ENCODE peak calls at places on chromosomes 7 and 10, in seven cellular contexts. S is HCT116, X is K562, Y is NT2/D1, T is H1, U is SK-N-SH, V is HepG2. E is an unnamed sample.

GRCh38 chr7:82789883-82790609 is 346.5 kb upstream of the CACNA2D1 start:
- DNase-seq in S (no peak), X (no peak), Y (no peak), T (no peak), U (no peak), V (no peak), E (no peak)

GRCh38 chr7:2622869-2623697 is 8.7 kb upstream of the TTYH3 start:
- DNase-seq in S (no peak), X (no peak), Y (no peak), T (no peak), U (peak), V (peak), E (no peak)

GRCh38 chr7:11786186-11786585 is 45.8 kb downstream of the THSD7A start:
- DNase-seq in S (no peak), X (no peak), Y (peak), T (peak), U (no peak), V (no peak), E (no peak)

GRCh38 chr10:3169271-3169670 is 3.3 kb downstream of the PITRM1 start:
- DNase-seq in S (no peak), X (no peak), Y (no peak), T (no peak), U (no peak), V (no peak), E (no peak)

GRCh38 chr10:72466018-72466417 is 111.3 kb upstream of the DNAJB12 start:
- DNase-seq in S (no peak), X (no peak), Y (no peak), T (no peak), U (no peak), V (peak), E (no peak)

GRCh38 chr10:102642553-102643345 is 1.5 kb upstream of the TRIM8 start:
- DNase-seq in S (peak), X (no peak), Y (no peak), T (no peak), U (peak), V (peak), E (no peak)

GRCh38 chr10:119364941-119365340 is 157.6 kb downstream of the GRK5 start:
- DNase-seq in S (no peak), X (no peak), Y (no peak), T (no peak), U (peak), V (no peak), E (no peak)

GRCh38 chr7:121084748-121085336 is 96.3 kb downstream of the CPED1 start:
- DNase-seq in S (no peak), X (no peak), Y (no peak), T (no peak), U (peak), V (peak), E (no peak)

GRCh38 chr10:28785018-28785417 is 107.7 kb downstream of the BAMBI start:
- DNase-seq in S (no peak), X (no peak), Y (no peak), T (no peak), U (no peak), V (no peak), E (no peak)

GRCh38 chr7:99476107-99476506 is 3.4 kb downstream of the ZNF789 start:
- DNase-seq in S (no peak), X (no peak), Y (no peak), T (no peak), U (no peak), V (no peak), E (no peak)

GRCh38 chr10:97185326-97186058 is at the start of gene SLIT1:
- DNase-seq in S (no peak), X (no peak), Y (no peak), T (no peak), U (peak), V (no peak), E (no peak)

GRCh38 chr7:155343661-155344121 is 46.0 kb downstream of the INSIG1 start:
- DNase-seq in S (no peak), X (no peak), Y (no peak), T (no peak), U (no peak), V (no peak), E (no peak)

GRCh38 chr10:17847586-17848296 is 38.6 kb downstream of the MRC1 start:
- DNase-seq in S (no peak), X (peak), Y (no peak), T (no peak), U (peak), V (no peak), E (no peak)

GRCh38 chr10:36066850-36067249 is 424.8 kb upstream of the FZD8 start:
- DNase-seq in S (no peak), X (no peak), Y (no peak), T (no peak), U (no peak), V (no peak), E (no peak)

GRCh38 chr10:124975977-124976514 is 34.1 kb downstream of the ZRANB1 start:
- DNase-seq in S (no peak), X (no peak), Y (no peak), T (no peak), U (no peak), V (no peak), E (peak)

GRCh38 chr10:112528235-112528634 is 81.2 kb downstream of the VTI1A start:
- DNase-seq in S (no peak), X (no peak), Y (no peak), T (no peak), U (no peak), V (no peak), E (no peak)

GRCh38 chr7:37320840-37321468 is 127.7 kb downstream of the ELMO1 start:
- DNase-seq in S (no peak), X (no peak), Y (no peak), T (no peak), U (no peak), V (no peak), E (no peak)

GRCh38 chr7:37028909-37029440 is 304.7 kb upstream of the AOAH start:
- DNase-seq in S (peak), X (no peak), Y (no peak), T (no peak), U (no peak), V (no peak), E (no peak)

GRCh38 chr10:14396441-14397048 is 65.8 kb upstream of the FRMD4A start:
- DNase-seq in S (no peak), X (peak), Y (no peak), T (no peak), U (peak), V (no peak), E (no peak)

GRCh38 chr7:90910136-90910535 is 314.0 kb downstream of the CDK14 start:
- DNase-seq in S (no peak), X (no peak), Y (no peak), T (no peak), U (no peak), V (no peak), E (no peak)

GRCh38 chr7:127873151-127873550 is 158.1 kb downstream of the LRRC4 start:
- DNase-seq in S (no peak), X (no peak), Y (no peak), T (no peak), U (no peak), V (no peak), E (no peak)

GRCh38 chr7:155780884-155781283 is 31.4 kb downstream of the SHH start:
- DNase-seq in S (no peak), X (no peak), Y (no peak), T (no peak), U (no peak), V (no peak), E (no peak)

GRCh38 chr7:149459540-149460433 is 1.1 kb downstream of the ZNF777 start:
- DNase-seq in S (no peak), X (peak), Y (no peak), T (no peak), U (peak), V (no peak), E (no peak)

GRCh38 chr10:34580643-34581042 is 234.5 kb downstream of the PARD3 start:
- DNase-seq in S (no peak), X (no peak), Y (no peak), T (no peak), U (no peak), V (peak), E (no peak)

GRCh38 chr10:110556993-110557601 is 10.4 kb upstream of the SMC3 start:
- DNase-seq in S (peak), X (peak), Y (no peak), T (no peak), U (peak), V (peak), E (no peak)

GRCh38 chr7:92765725-92766124 is 70.6 kb downstream of the CDK6 start:
- DNase-seq in S (peak), X (no peak), Y (no peak), T (no peak), U (no peak), V (no peak), E (no peak)

GRCh38 chr7:27424749-27425148 is 182.1 kb downstream of the EVX1 start:
- DNase-seq in S (no peak), X (no peak), Y (no peak), T (no peak), U (no peak), V (no peak), E (no peak)

GRCh38 chr7:106870983-106871410 is 5.9 kb downstream of the PIK3CG start:
- DNase-seq in S (no peak), X (no peak), Y (no peak), T (no peak), U (no peak), V (no peak), E (peak)

GRCh38 chr10:133143200-133143533 is 16.9 kb upstream of the KNDC1 start:
- DNase-seq in S (no peak), X (peak), Y (no peak), T (no peak), U (no peak), V (no peak), E (no peak)

GRCh38 chr7:107596881-107597581 is 17.0 kb downstream of the BCAP29 start:
- DNase-seq in S (no peak), X (no peak), Y (no peak), T (no peak), U (no peak), V (no peak), E (no peak)

GRCh38 chr10:111756541-111757061 is 427.0 kb downstream of the GPAM start:
- DNase-seq in S (peak), X (no peak), Y (peak), T (peak), U (peak), V (peak), E (no peak)

GRCh38 chr10:45487738-45488137 is 113.7 kb downstream of the ALOX5 start:
- DNase-seq in S (no peak), X (no peak), Y (no peak), T (no peak), U (no peak), V (no peak), E (no peak)

GRCh38 chr7:37943905-37944736 is 23.7 kb downstream of the EPDR1 start:
- DNase-seq in S (no peak), X (no peak), Y (no peak), T (no peak), U (no peak), V (peak), E (peak)

GRCh38 chr7:128915841-128916642 is 5.5 kb upstream of the KCP start:
- DNase-seq in S (no peak), X (no peak), Y (no peak), T (no peak), U (peak), V (no peak), E (no peak)

GRCh38 chr10:23100331-23101030 is 5.1 kb downstream of the MSRB2 start:
- DNase-seq in S (no peak), X (no peak), Y (no peak), T (no peak), U (no peak), V (no peak), E (no peak)
- TF ChIP-seq YY1 in S (no peak), X (no peak), Y (no peak), T (no peak), U (no peak), V (no peak), E (no peak)

DNA sequence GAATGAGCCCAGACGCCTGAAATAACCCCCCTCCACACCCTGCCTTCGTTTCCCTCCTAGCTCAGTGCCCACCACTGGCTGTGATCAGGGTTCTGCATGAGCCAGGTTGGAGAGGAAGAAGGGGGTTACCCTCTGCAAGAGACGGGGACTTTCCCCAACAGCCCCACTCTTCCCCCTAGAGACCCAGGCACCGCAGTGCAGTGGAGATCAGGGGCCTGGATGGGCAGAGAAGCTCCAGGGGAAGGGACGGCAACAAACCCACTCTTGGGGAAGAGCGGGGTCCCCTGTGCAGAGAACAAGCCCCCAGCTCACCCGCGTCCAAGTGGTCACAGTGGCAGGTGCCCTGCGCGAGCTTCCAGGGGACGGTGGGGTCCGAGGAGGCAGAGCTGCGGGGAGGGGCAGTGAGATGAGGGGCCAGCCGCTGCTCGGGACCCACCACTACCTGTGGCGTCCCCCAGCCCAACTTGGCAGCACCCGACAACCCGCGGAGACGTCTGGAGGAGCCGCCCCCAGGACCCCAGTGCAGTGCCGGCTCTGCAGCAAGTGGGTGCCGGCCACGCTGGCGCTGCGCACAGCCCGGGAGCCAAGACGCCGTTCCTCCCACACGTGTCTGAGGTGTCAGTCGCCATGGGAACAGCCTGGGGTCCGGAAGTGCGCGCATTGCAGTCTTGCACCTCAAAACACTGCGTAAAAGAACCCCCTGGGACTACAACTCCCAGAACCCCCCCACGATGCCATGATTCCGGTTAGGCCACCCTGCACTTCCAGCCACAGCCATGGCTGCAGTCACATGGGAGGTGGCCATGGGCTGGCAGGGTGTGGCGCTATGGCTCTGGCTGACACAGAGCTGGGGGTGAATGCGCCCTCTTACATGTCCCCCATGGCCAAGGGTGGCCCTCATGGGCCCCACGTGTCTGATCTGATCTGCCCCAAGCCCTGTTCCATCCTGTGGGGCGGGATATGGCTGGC is 45.8 kb upstream of the WIPI2 start:
- DNase-seq in S (no peak), X (peak), Y (no peak), T (no peak), U (peak), V (no peak), E (peak)
- TF ChIP-seq YY1 in S (no peak), X (no peak), Y (no peak), T (no peak), U (no peak), V (no peak), E (peak)

GRCh38 chr7:120028636-120029035 is 244.3 kb upstream of the KCND2 start:
- DNase-seq in S (no peak), X (no peak), Y (no peak), T (no peak), U (no peak), V (no peak), E (no peak)

GRCh38 chr7:120021085-120021484 is 251.9 kb upstream of the KCND2 start:
- DNase-seq in S (no peak), X (no peak), Y (no peak), T (no peak), U (no peak), V (no peak), E (no peak)

GRCh38 chr7:120023494-120024167 is 249.3 kb upstream of the KCND2 start:
- DNase-seq in S (no peak), X (no peak), Y (no peak), T (no peak), U (no peak), V (no peak), E (no peak)
- TF ChIP-seq YY1 in S (no peak), X (no peak), Y (no peak), T (no peak), U (no peak), V (no peak), E (no peak)

DNA sequence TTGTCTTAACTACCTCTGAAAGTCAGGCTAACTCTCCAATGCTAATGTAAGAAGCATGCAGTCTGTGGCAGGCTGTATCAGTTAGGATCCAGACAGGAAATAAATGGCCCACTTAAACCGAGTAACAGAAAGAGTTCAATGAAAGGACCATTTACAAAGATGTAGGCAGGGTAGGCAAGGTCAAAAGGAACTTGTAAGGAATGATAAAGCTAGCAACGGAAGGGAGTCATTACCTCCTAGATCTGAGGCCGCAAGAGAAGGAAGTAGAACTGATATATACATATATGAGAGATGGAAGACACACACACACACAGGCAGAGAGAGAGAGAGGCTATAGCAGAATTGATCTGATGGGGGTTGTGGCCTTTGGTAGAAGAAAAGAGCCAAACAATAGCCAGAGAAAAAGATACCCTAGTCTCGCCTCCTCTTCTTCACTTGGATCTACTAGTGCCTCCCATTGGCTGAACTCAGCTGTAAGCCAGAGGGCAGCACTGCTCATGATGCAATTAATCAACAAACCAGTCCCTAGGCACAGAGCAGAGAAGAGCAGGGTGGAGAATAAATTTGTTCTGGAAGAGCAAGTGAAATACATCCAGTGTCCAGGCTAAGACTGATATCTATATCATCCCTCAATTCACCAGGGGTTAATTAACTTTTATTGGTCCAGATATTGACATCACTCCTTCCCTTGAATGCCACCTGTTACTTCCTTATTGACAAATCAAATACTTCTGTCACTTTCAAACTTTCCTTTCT is 91.2 kb downstream of the LSMEM1 start:
- DNase-seq in S (peak), X (no peak), Y (no peak), T (no peak), U (no peak), V (peak), E (no peak)
- TF ChIP-seq YY1 in S (no peak), X (no peak), Y (no peak), T (no peak), U (no peak), V (no peak), E (no peak)

DNA sequence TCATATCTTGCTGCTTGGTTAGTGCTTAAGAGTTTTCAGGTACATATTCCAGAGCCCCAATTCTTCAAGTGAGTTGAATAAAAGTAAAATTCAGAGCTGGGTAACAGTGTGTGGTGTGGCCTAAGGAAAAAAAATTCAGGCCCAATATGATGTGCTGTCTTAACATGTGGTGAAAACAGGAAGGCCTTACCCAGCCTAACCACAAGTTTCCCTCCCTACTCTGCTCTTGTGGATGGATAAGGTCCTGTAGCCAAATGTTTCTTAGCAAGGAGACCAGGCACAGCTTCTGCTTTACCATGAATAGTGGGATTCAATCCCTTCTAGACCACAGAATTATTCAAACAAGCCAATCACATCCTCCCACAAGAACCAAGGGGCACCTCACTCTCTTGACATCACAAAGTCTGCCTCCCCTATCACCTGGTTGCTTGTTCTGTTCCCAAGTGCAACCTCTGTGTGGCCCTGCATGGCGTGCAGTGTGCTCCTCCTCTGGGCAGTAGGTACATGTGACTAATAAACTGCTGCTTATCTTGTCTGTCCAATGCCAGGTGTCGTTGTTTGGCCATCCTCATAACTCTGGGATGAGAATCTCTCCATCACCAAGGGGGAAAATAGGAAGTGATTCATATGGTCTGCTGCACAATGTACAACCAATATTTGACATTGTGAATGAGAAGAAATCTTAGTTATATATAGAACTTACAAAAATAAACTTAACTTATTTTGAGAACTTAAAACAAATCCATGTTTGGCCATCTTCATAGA is 135.4 kb downstream of the INHBA start:
- DNase-seq in S (no peak), X (no peak), Y (no peak), T (no peak), U (no peak), V (no peak), E (no peak)
- TF ChIP-seq YY1 in S (no peak), X (no peak), Y (no peak), T (no peak), U (no peak), V (no peak), E (no peak)

GRCh38 chr7:114663502-114663901 is 248.9 kb downstream of the FOXP2 start:
- DNase-seq in S (peak), X (no peak), Y (peak), T (no peak), U (no peak), V (peak), E (peak)
- TF ChIP-seq YY1 in S (no peak), X (no peak), Y (no peak), T (no peak), U (no peak), V (no peak), E (no peak)

DNA sequence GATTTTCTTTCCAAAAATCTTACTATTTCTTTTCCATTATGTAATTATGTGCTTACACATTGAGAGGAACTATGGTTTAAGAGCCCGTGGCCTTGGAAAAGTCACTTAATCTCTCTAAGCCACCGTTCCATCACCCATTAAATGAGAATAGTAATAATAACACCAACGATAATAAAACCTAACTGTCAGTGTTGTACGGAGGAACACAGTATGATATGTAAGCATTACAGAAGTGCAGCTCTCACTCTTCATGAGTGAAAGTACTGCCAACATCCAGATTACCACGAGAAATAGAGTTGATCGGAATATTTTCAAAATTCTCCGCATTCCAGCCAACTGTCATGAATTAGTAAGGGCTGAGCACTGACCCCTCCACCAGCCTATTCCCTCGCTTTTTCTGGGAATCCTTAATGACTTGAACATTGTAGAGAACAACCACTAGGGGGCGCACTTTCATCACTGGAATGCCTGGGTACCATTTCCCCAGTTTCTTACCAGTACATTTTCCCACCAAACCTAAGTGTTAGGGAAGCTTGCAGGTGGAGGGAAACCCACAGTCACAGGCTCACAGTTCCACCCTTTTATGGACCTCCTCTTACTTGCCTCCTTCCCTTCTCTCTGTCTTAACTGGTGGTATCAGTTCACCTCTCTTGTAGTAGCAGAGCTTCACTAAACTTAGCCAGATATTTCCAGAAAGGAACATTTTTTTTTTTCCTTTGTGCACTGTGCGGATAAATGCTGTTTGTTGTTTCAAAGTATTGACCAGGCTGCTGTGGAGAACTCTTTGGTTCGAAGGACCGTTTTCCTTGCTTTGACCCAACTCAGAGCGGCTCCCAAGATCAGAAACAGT is 27.8 kb downstream of the NKX2-3 start:
- DNase-seq in S (peak), X (peak), Y (no peak), T (no peak), U (peak), V (peak), E (no peak)
- TF ChIP-seq YY1 in S (no peak), X (no peak), Y (no peak), T (no peak), U (no peak), V (no peak), E (peak)